ENCODE peak calls at places on chromosomes 4 and X, in six cellular contexts. J, I, A, F, R and U are unnamed samples.

GRCh38 chr4:169163947-169164668 is 106.6 kb downstream of the SH3RF1 start:
- ATAC-seq in J (no peak), I (no peak), A (no peak), F (no peak), R (no peak), U (no peak)

GRCh38 chrX:21153503-21153902 is 220.7 kb upstream of the CNKSR2 start:
- ATAC-seq in J (no peak), I (no peak), A (peak), F (no peak), R (no peak), U (no peak)

GRCh38 chrX:42274151-42274550 is 350.8 kb upstream of the CASK start:
- ATAC-seq in J (no peak), I (no peak), A (no peak), F (no peak), R (no peak), U (peak)

GRCh38 chr4:14742054-14742453 is 260.2 kb upstream of the CPEB2 start:
- ATAC-seq in J (no peak), I (no peak), A (no peak), F (no peak), R (no peak), U (no peak)

GRCh38 chrX:36867143-36867542 is 141.0 kb upstream of the FAM47C start:
- ATAC-seq in J (no peak), I (no peak), A (peak), F (no peak), R (no peak), U (no peak)

GRCh38 chr4:25792200-25792791 is 70.5 kb downstream of the SEL1L3 start:
- ATAC-seq in J (peak), I (peak), A (peak), F (no peak), R (no peak), U (peak)

GRCh38 chr4:183636488-183636887 is 22.5 kb downstream of the RWDD4 start:
- ATAC-seq in J (peak), I (peak), A (peak), F (no peak), R (no peak), U (no peak)

GRCh38 chrX:9340619-9341304 is 124.1 kb upstream of the TBL1X start:
- ATAC-seq in J (no peak), I (peak), A (peak), F (no peak), R (peak), U (peak)

GRCh38 chrX:131392666-131393065 is 103.6 kb upstream of the IGSF1 start:
- ATAC-seq in J (no peak), I (no peak), A (no peak), F (no peak), R (no peak), U (no peak)

GRCh38 chr4:142558851-142559250 is 287.2 kb downstream of the INPP4B start:
- ATAC-seq in J (no peak), I (no peak), A (no peak), F (no peak), R (no peak), U (no peak)

GRCh38 chr4:159178147-159178541 is 75.3 kb downstream of the RAPGEF2 start:
- ATAC-seq in J (no peak), I (no peak), A (no peak), F (no peak), R (no peak), U (no peak)

GRCh38 chrX:68480969-68481368 is 17.9 kb upstream of the YIPF6 start:
- ATAC-seq in J (no peak), I (no peak), A (no peak), F (no peak), R (no peak), U (no peak)

GRCh38 chr4:117771647-117772337 is 262.5 kb upstream of the NDST3 start:
- ATAC-seq in J (no peak), I (peak), A (no peak), F (no peak), R (no peak), U (no peak)

GRCh38 chr4:23422878-23423277 is 467.0 kb downstream of the PPARGC1A start:
- ATAC-seq in J (no peak), I (no peak), A (no peak), F (no peak), R (no peak), U (no peak)

GRCh38 chr4:150960818-150961217 is 54.3 kb downstream of the LRBA start:
- ATAC-seq in J (peak), I (peak), A (peak), F (peak), R (peak), U (peak)

GRCh38 chr4:2637956-2638552 is 101.6 kb downstream of the FAM193A start:
- ATAC-seq in J (no peak), I (no peak), A (no peak), F (no peak), R (no peak), U (no peak)

GRCh38 chr4:1928356-1929235 is 57.4 kb downstream of the NSD2 start:
- ATAC-seq in J (peak), I (no peak), A (no peak), F (peak), R (no peak), U (peak)

GRCh38 chr4:176186721-176187395 is 8.5 kb downstream of the SPATA4 start:
- ATAC-seq in J (no peak), I (no peak), A (no peak), F (no peak), R (no peak), U (no peak)

GRCh38 chr4:55367084-55367722 is 21.2 kb downstream of the SRD5A3 start:
- ATAC-seq in J (no peak), I (no peak), A (no peak), F (no peak), R (no peak), U (no peak)

GRCh38 chr4:37487668-37488067 is 198.5 kb downstream of the RELL1 start:
- ATAC-seq in J (no peak), I (no peak), A (no peak), F (no peak), R (no peak), U (no peak)

GRCh38 chrX:49249616-49250015 is 14.3 kb downstream of the CCDC22 start:
- ATAC-seq in J (no peak), I (no peak), A (no peak), F (no peak), R (no peak), U (no peak)

GRCh38 chr4:98639108-98639507 is 19.3 kb downstream of the TSPAN5 start:
- ATAC-seq in J (no peak), I (no peak), A (no peak), F (no peak), R (peak), U (no peak)

GRCh38 chrX:24575496-24575895 is 71.7 kb downstream of the PCYT1B start:
- ATAC-seq in J (no peak), I (no peak), A (no peak), F (no peak), R (no peak), U (no peak)

GRCh38 chr4:185142563-185142910 is 529 bp upstream of the SLC25A4 start:
- ATAC-seq in J (no peak), I (no peak), A (peak), F (no peak), R (peak), U (no peak)

GRCh38 chr4:26267087-26267486 is 53.7 kb upstream of the RBPJ start:
- ATAC-seq in J (no peak), I (no peak), A (peak), F (no peak), R (no peak), U (no peak)